ENCODE peak calls at places on chromosomes 6 and 20, in nine cellular contexts. One of them, this sample, is unnamed.
A peak's percentile ranks its signal among the peaks of the same experiment; 100 is the strongest.

GRCh38 chr6:109448615-109449014 is 7.0 kb downstream of the MICAL1 start:
- DNase-seq in lower lobe of right lung: no peak
- DNase-seq in K562: no peak
- DNase-seq in aorta: no peak
- DNase-seq in HCT116: no peak
- DNase-seq in heart right ventricle: no peak
- DNase-seq in CD8-positive, alpha-beta T cell: no peak
- DNase-seq in SJSA1: no peak
- DNase-seq in CD4-positive, alpha-beta T cell: no peak
- DNase-seq in this sample: no peak

GRCh38 chr6:29447670-29448069 is 8.6 kb downstream of the OR10C1 start:
- DNase-seq in aorta: no peak
- DNase-seq in heart right ventricle: no peak
- DNase-seq in SJSA1: no peak
- DNase-seq in HCT116: no peak
- DNase-seq in CD8-positive, alpha-beta T cell: no peak
- DNase-seq in lower lobe of right lung: no peak
- DNase-seq in CD4-positive, alpha-beta T cell: no peak
- DNase-seq in K562: no peak
- DNase-seq in this sample: no peak

GRCh38 chr6:46684771-46685170 is 2.9 kb upstream of the TDRD6 start:
- DNase-seq in CD8-positive, alpha-beta T cell: no peak
- DNase-seq in K562: no peak
- DNase-seq in aorta: no peak
- DNase-seq in lower lobe of right lung: no peak
- DNase-seq in CD4-positive, alpha-beta T cell: no peak
- DNase-seq in HCT116: no peak
- DNase-seq in SJSA1: no peak
- DNase-seq in heart right ventricle: no peak
- DNase-seq in this sample: no peak

GRCh38 chr20:49344975-49345374 is 67.1 kb upstream of the ZNFX1 start:
- DNase-seq in CD4-positive, alpha-beta T cell: no peak
- DNase-seq in HCT116: no peak
- DNase-seq in lower lobe of right lung: no peak
- DNase-seq in heart right ventricle: peak; percentile 53
- DNase-seq in K562: no peak
- DNase-seq in aorta: peak; percentile 75
- DNase-seq in SJSA1: peak; percentile 94
- DNase-seq in CD8-positive, alpha-beta T cell: no peak
- DNase-seq in this sample: no peak

GRCh38 chr6:3885262-3886036 is 36.3 kb downstream of the FAM50B start:
- DNase-seq in lower lobe of right lung: no peak
- DNase-seq in aorta: no peak
- DNase-seq in CD4-positive, alpha-beta T cell: no peak
- DNase-seq in CD8-positive, alpha-beta T cell: no peak
- DNase-seq in SJSA1: peak; percentile 38
- DNase-seq in heart right ventricle: no peak
- DNase-seq in K562: peak; percentile 36
- DNase-seq in HCT116: peak; percentile 1
- DNase-seq in this sample: no peak

GRCh38 chr6:36350681-36351091 is 14.0 kb upstream of the BNIP5 start:
- DNase-seq in K562: peak; percentile 88
- DNase-seq in heart right ventricle: no peak
- DNase-seq in HCT116: no peak
- DNase-seq in lower lobe of right lung: no peak
- DNase-seq in CD4-positive, alpha-beta T cell: no peak
- DNase-seq in CD8-positive, alpha-beta T cell: no peak
- DNase-seq in SJSA1: peak; percentile 83
- DNase-seq in aorta: peak; percentile 74
- DNase-seq in this sample: no peak

GRCh38 chr20:5135363-5136012 is 8.7 kb downstream of the CDS2 start:
- DNase-seq in CD8-positive, alpha-beta T cell: no peak
- DNase-seq in CD4-positive, alpha-beta T cell: no peak
- DNase-seq in K562: no peak
- DNase-seq in aorta: no peak
- DNase-seq in SJSA1: no peak
- DNase-seq in heart right ventricle: no peak
- DNase-seq in HCT116: no peak
- DNase-seq in lower lobe of right lung: no peak
- DNase-seq in this sample: no peak

GRCh38 chr6:170174124-170174770 is 116.6 kb downstream of the DLL1 start:
- DNase-seq in aorta: peak; percentile 73
- DNase-seq in CD4-positive, alpha-beta T cell: no peak
- DNase-seq in heart right ventricle: no peak
- DNase-seq in K562: no peak
- DNase-seq in CD8-positive, alpha-beta T cell: no peak
- DNase-seq in SJSA1: no peak
- DNase-seq in HCT116: no peak
- DNase-seq in lower lobe of right lung: peak; percentile 43
- DNase-seq in this sample: no peak

GRCh38 chr6:32796848-32797776 is 19.7 kb downstream of the HLA-DOB start:
- DNase-seq in CD8-positive, alpha-beta T cell: peak; percentile 60
- DNase-seq in CD4-positive, alpha-beta T cell: peak; percentile 81
- DNase-seq in lower lobe of right lung: peak; percentile 81
- DNase-seq in K562: peak; percentile 76
- DNase-seq in aorta: peak; percentile 81
- DNase-seq in heart right ventricle: peak; percentile 73
- DNase-seq in HCT116: peak; percentile 31
- DNase-seq in SJSA1: peak; percentile 51
- DNase-seq in this sample: peak; percentile 76

GRCh38 chr6:158512809-158513208 is 47.1 kb upstream of the TMEM181 start:
- DNase-seq in heart right ventricle: no peak
- DNase-seq in SJSA1: no peak
- DNase-seq in HCT116: no peak
- DNase-seq in lower lobe of right lung: no peak
- DNase-seq in CD8-positive, alpha-beta T cell: no peak
- DNase-seq in K562: no peak
- DNase-seq in CD4-positive, alpha-beta T cell: no peak
- DNase-seq in aorta: no peak
- DNase-seq in this sample: no peak

GRCh38 chr20:62225026-62225425 is 4.9 kb upstream of the HRH3 start:
- DNase-seq in CD4-positive, alpha-beta T cell: no peak
- DNase-seq in CD8-positive, alpha-beta T cell: no peak
- DNase-seq in aorta: no peak
- DNase-seq in SJSA1: no peak
- DNase-seq in HCT116: no peak
- DNase-seq in lower lobe of right lung: no peak
- DNase-seq in K562: no peak
- DNase-seq in heart right ventricle: no peak
- DNase-seq in this sample: no peak

GRCh38 chr6:10800810-10801209 is 37.5 kb downstream of the MAK start:
- DNase-seq in K562: no peak
- DNase-seq in aorta: no peak
- DNase-seq in CD8-positive, alpha-beta T cell: no peak
- DNase-seq in SJSA1: peak; percentile 47
- DNase-seq in CD4-positive, alpha-beta T cell: no peak
- DNase-seq in lower lobe of right lung: no peak
- DNase-seq in heart right ventricle: no peak
- DNase-seq in HCT116: peak; percentile 4
- DNase-seq in this sample: no peak

GRCh38 chr6:149212892-149213786 is 104.4 kb upstream of the TAB2 start:
- DNase-seq in K562: no peak
- DNase-seq in aorta: no peak
- DNase-seq in lower lobe of right lung: no peak
- DNase-seq in CD4-positive, alpha-beta T cell: no peak
- DNase-seq in SJSA1: no peak
- DNase-seq in HCT116: no peak
- DNase-seq in CD8-positive, alpha-beta T cell: no peak
- DNase-seq in heart right ventricle: no peak
- DNase-seq in this sample: no peak

GRCh38 chr6:2961971-2962370 is 9.4 kb downstream of the SERPINB6 start:
- DNase-seq in CD4-positive, alpha-beta T cell: no peak
- DNase-seq in heart right ventricle: no peak
- DNase-seq in aorta: no peak
- DNase-seq in HCT116: no peak
- DNase-seq in lower lobe of right lung: peak; percentile 77
- DNase-seq in K562: peak; percentile 68
- DNase-seq in SJSA1: no peak
- DNase-seq in CD8-positive, alpha-beta T cell: no peak
- DNase-seq in this sample: no peak

GRCh38 chr6:133551847-133552331 is 310.7 kb downstream of the EYA4 start:
- DNase-seq in SJSA1: peak; percentile 72
- DNase-seq in aorta: peak; percentile 71
- DNase-seq in lower lobe of right lung: peak; percentile 66
- DNase-seq in CD8-positive, alpha-beta T cell: no peak
- DNase-seq in HCT116: no peak
- DNase-seq in heart right ventricle: peak; percentile 15
- DNase-seq in K562: no peak
- DNase-seq in CD4-positive, alpha-beta T cell: no peak
- DNase-seq in this sample: no peak

GRCh38 chr6:72559067-72559466 is 62.8 kb upstream of the KCNQ5 start:
- DNase-seq in HCT116: no peak
- DNase-seq in lower lobe of right lung: no peak
- DNase-seq in aorta: no peak
- DNase-seq in K562: peak; percentile 40
- DNase-seq in heart right ventricle: no peak
- DNase-seq in CD4-positive, alpha-beta T cell: no peak
- DNase-seq in CD8-positive, alpha-beta T cell: no peak
- DNase-seq in SJSA1: no peak
- DNase-seq in this sample: no peak

GRCh38 chr20:34213213-34213612 is 28.0 kb upstream of the ASIP start:
- DNase-seq in lower lobe of right lung: no peak
- DNase-seq in K562: no peak
- DNase-seq in heart right ventricle: no peak
- DNase-seq in CD4-positive, alpha-beta T cell: no peak
- DNase-seq in aorta: no peak
- DNase-seq in CD8-positive, alpha-beta T cell: no peak
- DNase-seq in SJSA1: no peak
- DNase-seq in HCT116: no peak
- DNase-seq in this sample: no peak

GRCh38 chr20:34211591-34211990 is 29.6 kb upstream of the ASIP start:
- DNase-seq in CD8-positive, alpha-beta T cell: no peak
- DNase-seq in SJSA1: no peak
- DNase-seq in K562: no peak
- DNase-seq in CD4-positive, alpha-beta T cell: no peak
- DNase-seq in heart right ventricle: no peak
- DNase-seq in HCT116: no peak
- DNase-seq in lower lobe of right lung: no peak
- DNase-seq in aorta: no peak
- DNase-seq in this sample: no peak

GRCh38 chr20:34210271-34210670 is 31.0 kb upstream of the ASIP start:
- DNase-seq in lower lobe of right lung: no peak
- DNase-seq in CD4-positive, alpha-beta T cell: no peak
- DNase-seq in CD8-positive, alpha-beta T cell: no peak
- DNase-seq in SJSA1: no peak
- DNase-seq in HCT116: no peak
- DNase-seq in aorta: no peak
- DNase-seq in heart right ventricle: no peak
- DNase-seq in K562: no peak
- DNase-seq in this sample: no peak

GRCh38 chr20:34209111-34209510 is 32.1 kb upstream of the ASIP start:
- DNase-seq in HCT116: no peak
- DNase-seq in aorta: no peak
- DNase-seq in SJSA1: no peak
- DNase-seq in CD8-positive, alpha-beta T cell: no peak
- DNase-seq in K562: no peak
- DNase-seq in CD4-positive, alpha-beta T cell: no peak
- DNase-seq in lower lobe of right lung: no peak
- DNase-seq in heart right ventricle: no peak
- DNase-seq in this sample: no peak
- H3K9me3 ChIP-seq in HCT116: peaks cover 5% of the 10 kb centered on the region
- H3K9me3 ChIP-seq in aorta: peaks cover 2% of the 10 kb centered on the region
- H3K9me3 ChIP-seq in SJSA1: peaks cover 2% of the 10 kb centered on the region
- H3K9me3 ChIP-seq in CD8-positive, alpha-beta T cell: no peaks in the 10 kb centered on the region
- H3K9me3 ChIP-seq in K562: no peaks in the 10 kb centered on the region
- H3K9me3 ChIP-seq in CD4-positive, alpha-beta T cell: peaks cover 7% of the 10 kb centered on the region
- H3K9me3 ChIP-seq in lower lobe of right lung: peaks cover 7% of the 10 kb centered on the region
- H3K9me3 ChIP-seq in heart right ventricle: peaks cover 12% of the 10 kb centered on the region
- H3K9me3 ChIP-seq in this sample: peaks cover 4% of the 10 kb centered on the region

DNA sequence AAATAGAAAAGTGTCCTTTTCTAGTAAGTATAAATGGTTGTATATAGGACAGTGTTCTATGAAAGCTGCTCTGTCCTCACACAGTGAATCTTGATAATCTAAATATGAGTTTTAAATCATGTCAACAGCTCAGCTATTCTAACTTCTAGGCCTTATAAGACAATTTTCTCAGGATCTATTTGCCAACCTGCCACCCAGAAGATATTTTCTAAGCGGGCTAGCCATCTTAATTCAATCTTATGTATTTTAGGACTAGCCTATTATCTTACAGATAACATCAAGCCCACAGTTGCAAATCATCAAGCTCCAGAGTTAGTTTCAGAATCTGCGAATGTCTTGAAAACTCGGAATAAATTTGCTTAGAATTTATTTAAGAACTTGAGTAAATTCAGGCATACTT is 2.3 kb downstream of the SIM1 start:
- DNase-seq in CD8-positive, alpha-beta T cell: no peak
- DNase-seq in CD4-positive, alpha-beta T cell: no peak
- DNase-seq in heart right ventricle: no peak
- DNase-seq in aorta: no peak
- DNase-seq in lower lobe of right lung: no peak
- DNase-seq in HCT116: no peak
- DNase-seq in SJSA1: no peak
- DNase-seq in K562: no peak
- DNase-seq in this sample: no peak
- H3K9me3 ChIP-seq in CD8-positive, alpha-beta T cell: no peaks in the 10 kb centered on the region
- H3K9me3 ChIP-seq in CD4-positive, alpha-beta T cell: peaks cover 48% of the 10 kb centered on the region
- H3K9me3 ChIP-seq in heart right ventricle: no peaks in the 10 kb centered on the region
- H3K9me3 ChIP-seq in aorta: no peaks in the 10 kb centered on the region
- H3K9me3 ChIP-seq in lower lobe of right lung: no peaks in the 10 kb centered on the region
- H3K9me3 ChIP-seq in HCT116: no peaks in the 10 kb centered on the region
- H3K9me3 ChIP-seq in SJSA1: no peaks in the 10 kb centered on the region
- H3K9me3 ChIP-seq in K562: no peaks in the 10 kb centered on the region
- H3K9me3 ChIP-seq in this sample: peaks cover 28% of the 10 kb centered on the region

DNA sequence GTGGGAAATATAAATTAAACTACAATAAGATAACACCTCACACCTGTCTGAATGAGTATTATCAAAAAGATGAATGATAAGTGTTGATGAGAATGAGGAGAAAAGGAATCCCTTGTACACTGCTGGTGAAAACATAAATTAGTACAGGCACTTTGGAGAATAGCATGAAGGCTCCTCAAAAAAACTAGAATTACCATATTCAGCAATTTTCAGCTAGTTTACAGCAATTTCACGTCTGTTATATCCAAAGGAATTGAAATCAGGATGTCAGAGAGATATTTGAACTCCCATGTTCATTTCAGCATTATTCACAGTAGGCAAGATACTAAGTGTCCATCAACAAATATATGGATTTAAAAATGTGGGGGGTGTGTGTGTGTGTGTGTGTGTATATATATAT is 292.6 kb downstream of the CLVS2 start:
- DNase-seq in HCT116: no peak
- DNase-seq in CD4-positive, alpha-beta T cell: no peak
- DNase-seq in heart right ventricle: no peak
- DNase-seq in SJSA1: no peak
- DNase-seq in lower lobe of right lung: no peak
- DNase-seq in K562: no peak
- DNase-seq in CD8-positive, alpha-beta T cell: no peak
- DNase-seq in aorta: no peak
- DNase-seq in this sample: no peak
- H3K9me3 ChIP-seq in HCT116: no peaks in the 10 kb centered on the region
- H3K9me3 ChIP-seq in CD4-positive, alpha-beta T cell: no peaks in the 10 kb centered on the region
- H3K9me3 ChIP-seq in heart right ventricle: no peaks in the 10 kb centered on the region
- H3K9me3 ChIP-seq in SJSA1: no peaks in the 10 kb centered on the region
- H3K9me3 ChIP-seq in lower lobe of right lung: no peaks in the 10 kb centered on the region
- H3K9me3 ChIP-seq in K562: no peaks in the 10 kb centered on the region
- H3K9me3 ChIP-seq in CD8-positive, alpha-beta T cell: no peaks in the 10 kb centered on the region
- H3K9me3 ChIP-seq in aorta: no peaks in the 10 kb centered on the region
- H3K9me3 ChIP-seq in this sample: no peaks in the 10 kb centered on the region

DNA sequence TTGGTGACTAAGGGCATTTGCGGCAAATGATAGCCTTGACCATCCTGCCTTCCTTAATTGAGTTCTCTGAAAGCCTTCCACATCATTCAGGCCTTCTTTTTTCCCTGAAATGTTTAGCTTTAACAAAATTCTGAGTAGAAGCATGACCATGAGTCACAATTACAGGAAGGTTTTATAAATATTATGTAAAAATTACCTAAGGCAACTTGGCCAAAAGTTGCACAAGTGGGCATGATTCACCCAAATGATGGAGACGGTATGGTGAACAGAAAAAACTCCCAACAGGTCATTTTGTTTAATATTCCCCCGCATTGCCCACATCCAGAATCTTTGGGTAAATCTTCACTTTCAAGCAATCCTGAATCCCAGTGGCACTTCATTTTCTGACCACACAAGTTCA is 37.0 kb downstream of the MC3R start:
- DNase-seq in lower lobe of right lung: no peak
- DNase-seq in CD4-positive, alpha-beta T cell: no peak
- DNase-seq in SJSA1: no peak
- DNase-seq in CD8-positive, alpha-beta T cell: no peak
- DNase-seq in heart right ventricle: no peak
- DNase-seq in K562: no peak
- DNase-seq in HCT116: no peak
- DNase-seq in aorta: no peak
- DNase-seq in this sample: no peak
- H3K9me3 ChIP-seq in lower lobe of right lung: no peaks in the 10 kb centered on the region
- H3K9me3 ChIP-seq in CD4-positive, alpha-beta T cell: no peaks in the 10 kb centered on the region
- H3K9me3 ChIP-seq in SJSA1: no peaks in the 10 kb centered on the region
- H3K9me3 ChIP-seq in CD8-positive, alpha-beta T cell: no peaks in the 10 kb centered on the region
- H3K9me3 ChIP-seq in heart right ventricle: peaks cover 10% of the 10 kb centered on the region
- H3K9me3 ChIP-seq in K562: no peaks in the 10 kb centered on the region
- H3K9me3 ChIP-seq in HCT116: no peaks in the 10 kb centered on the region
- H3K9me3 ChIP-seq in aorta: no peaks in the 10 kb centered on the region
- H3K9me3 ChIP-seq in this sample: no peaks in the 10 kb centered on the region